ENCODE peak calls at places on chromosomes 13 and 19, in eight cellular contexts. One of them, this sample, is unnamed.

GRCh38 chr13:47337781-47338507 is 441.1 kb upstream of the HTR2A start:
- DNase-seq in prostate gland: no peak
- DNase-seq in GM12878: no peak
- DNase-seq in HepG2: no peak
- DNase-seq in spleen: no peak
- DNase-seq in suprapubic skin: no peak
- DNase-seq in breast epithelium: no peak
- DNase-seq in transverse colon: no peak
- DNase-seq in this sample: no peak

GRCh38 chr13:44313674-44314073 is 60.0 kb upstream of the SERP2 start:
- DNase-seq in prostate gland: no peak
- DNase-seq in GM12878: no peak
- DNase-seq in HepG2: no peak
- DNase-seq in spleen: no peak
- DNase-seq in suprapubic skin: no peak
- DNase-seq in breast epithelium: no peak
- DNase-seq in transverse colon: no peak
- DNase-seq in this sample: no peak

GRCh38 chr13:86946734-86947133 is 724.4 kb upstream of the SLITRK5 start:
- DNase-seq in prostate gland: no peak
- DNase-seq in GM12878: no peak
- DNase-seq in HepG2: no peak
- DNase-seq in spleen: no peak
- DNase-seq in suprapubic skin: no peak
- DNase-seq in breast epithelium: no peak
- DNase-seq in transverse colon: no peak
- DNase-seq in this sample: no peak

GRCh38 chr19:6318772-6319171 is 14.6 kb downstream of the ACER1 start:
- DNase-seq in prostate gland: no peak
- DNase-seq in GM12878: no peak
- DNase-seq in HepG2: no peak
- DNase-seq in spleen: no peak
- DNase-seq in suprapubic skin: no peak
- DNase-seq in breast epithelium: no peak
- DNase-seq in transverse colon: no peak
- DNase-seq in this sample: no peak

GRCh38 chr19:31960474-31960873 is 384.9 kb upstream of the ZNF507 start:
- DNase-seq in prostate gland: no peak
- DNase-seq in GM12878: no peak
- DNase-seq in HepG2: peak
- DNase-seq in spleen: no peak
- DNase-seq in suprapubic skin: no peak
- DNase-seq in breast epithelium: no peak
- DNase-seq in transverse colon: no peak
- DNase-seq in this sample: no peak

GRCh38 chr13:34817246-34817645 is 124.8 kb upstream of the NBEA start:
- DNase-seq in prostate gland: no peak
- DNase-seq in GM12878: no peak
- DNase-seq in HepG2: no peak
- DNase-seq in spleen: no peak
- DNase-seq in suprapubic skin: no peak
- DNase-seq in breast epithelium: no peak
- DNase-seq in transverse colon: no peak
- DNase-seq in this sample: no peak

GRCh38 chr19:38559428-38560401 is 58.0 kb downstream of the MAP4K1 start:
- DNase-seq in prostate gland: no peak
- DNase-seq in GM12878: peak
- DNase-seq in HepG2: no peak
- DNase-seq in spleen: peak
- DNase-seq in suprapubic skin: no peak
- DNase-seq in breast epithelium: no peak
- DNase-seq in transverse colon: no peak
- DNase-seq in this sample: no peak

GRCh38 chr19:38838208-38838985 is 6.8 kb upstream of the ECH1 start:
- DNase-seq in prostate gland: no peak
- DNase-seq in GM12878: no peak
- DNase-seq in HepG2: no peak
- DNase-seq in spleen: peak
- DNase-seq in suprapubic skin: no peak
- DNase-seq in breast epithelium: no peak
- DNase-seq in transverse colon: no peak
- DNase-seq in this sample: peak

GRCh38 chr13:99968521-99969367 is 2.8 kb downstream of the ZIC5 start:
- DNase-seq in prostate gland: no peak
- DNase-seq in GM12878: no peak
- DNase-seq in HepG2: no peak
- DNase-seq in spleen: no peak
- DNase-seq in suprapubic skin: no peak
- DNase-seq in breast epithelium: no peak
- DNase-seq in transverse colon: peak
- DNase-seq in this sample: no peak

GRCh38 chr19:16198363-16198636 is 589 bp downstream of the AP1M1 start:
- DNase-seq in prostate gland: no peak
- DNase-seq in GM12878: no peak
- DNase-seq in HepG2: no peak
- DNase-seq in spleen: peak
- DNase-seq in suprapubic skin: no peak
- DNase-seq in breast epithelium: no peak
- DNase-seq in transverse colon: peak
- DNase-seq in this sample: no peak

DNA sequence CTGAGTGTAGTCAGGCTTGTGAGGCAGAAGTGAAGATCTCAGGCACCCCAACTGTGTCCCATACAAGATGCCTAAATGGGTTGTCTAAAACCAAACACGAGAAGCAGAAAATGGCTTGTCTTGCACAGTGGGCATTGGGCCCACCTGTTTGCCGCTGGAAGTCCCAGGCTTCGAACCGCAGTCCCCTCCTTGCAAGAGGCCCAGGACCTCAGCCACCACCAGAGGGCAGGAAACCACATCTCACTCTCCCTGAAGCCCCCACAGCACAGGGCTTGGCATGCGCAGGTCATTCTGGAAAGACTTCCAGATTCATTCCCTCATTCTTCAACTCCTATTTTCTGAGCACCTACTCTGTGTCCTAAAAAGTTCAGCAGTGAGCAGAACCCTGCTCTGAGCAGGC is 973.7 kb downstream of the UQCRFS1 start:
- DNase-seq in prostate gland: no peak
- DNase-seq in GM12878: no peak
- DNase-seq in HepG2: no peak
- DNase-seq in spleen: no peak
- DNase-seq in suprapubic skin: no peak
- DNase-seq in breast epithelium: no peak
- DNase-seq in transverse colon: no peak
- DNase-seq in this sample: no peak
- TF ChIP-seq CTCF in prostate gland: no peak
- TF ChIP-seq CTCF in GM12878: no peak
- TF ChIP-seq CTCF in HepG2: no peak
- TF ChIP-seq CTCF in spleen: no peak
- TF ChIP-seq CTCF in suprapubic skin: no peak
- TF ChIP-seq CTCF in breast epithelium: no peak
- TF ChIP-seq CTCF in transverse colon: no peak
- TF ChIP-seq CTCF in this sample: no peak

GRCh38 chr19:18008814-18009213 is 844 bp downstream of the ARRDC2 start:
- DNase-seq in prostate gland: no peak
- DNase-seq in GM12878: no peak
- DNase-seq in HepG2: no peak
- DNase-seq in spleen: peak
- DNase-seq in suprapubic skin: no peak
- DNase-seq in breast epithelium: no peak
- DNase-seq in transverse colon: no peak
- DNase-seq in this sample: no peak

GRCh38 chr19:18009412-18010066 is 1.6 kb downstream of the ARRDC2 start:
- DNase-seq in prostate gland: no peak
- DNase-seq in GM12878: no peak
- DNase-seq in HepG2: peak
- DNase-seq in spleen: no peak
- DNase-seq in suprapubic skin: no peak
- DNase-seq in breast epithelium: no peak
- DNase-seq in transverse colon: no peak
- DNase-seq in this sample: no peak

GRCh38 chr19:18007605-18007938 is 398 bp upstream of the ARRDC2 start:
- DNase-seq in prostate gland: no peak
- DNase-seq in GM12878: no peak
- DNase-seq in HepG2: no peak
- DNase-seq in spleen: no peak
- DNase-seq in suprapubic skin: peak
- DNase-seq in breast epithelium: no peak
- DNase-seq in transverse colon: no peak
- DNase-seq in this sample: no peak

GRCh38 chr19:18006895-18007604 is 920 bp upstream of the ARRDC2 start:
- DNase-seq in prostate gland: peak
- DNase-seq in GM12878: no peak
- DNase-seq in HepG2: peak
- DNase-seq in spleen: peak
- DNase-seq in suprapubic skin: peak
- DNase-seq in breast epithelium: peak
- DNase-seq in transverse colon: peak
- DNase-seq in this sample: peak

DNA sequence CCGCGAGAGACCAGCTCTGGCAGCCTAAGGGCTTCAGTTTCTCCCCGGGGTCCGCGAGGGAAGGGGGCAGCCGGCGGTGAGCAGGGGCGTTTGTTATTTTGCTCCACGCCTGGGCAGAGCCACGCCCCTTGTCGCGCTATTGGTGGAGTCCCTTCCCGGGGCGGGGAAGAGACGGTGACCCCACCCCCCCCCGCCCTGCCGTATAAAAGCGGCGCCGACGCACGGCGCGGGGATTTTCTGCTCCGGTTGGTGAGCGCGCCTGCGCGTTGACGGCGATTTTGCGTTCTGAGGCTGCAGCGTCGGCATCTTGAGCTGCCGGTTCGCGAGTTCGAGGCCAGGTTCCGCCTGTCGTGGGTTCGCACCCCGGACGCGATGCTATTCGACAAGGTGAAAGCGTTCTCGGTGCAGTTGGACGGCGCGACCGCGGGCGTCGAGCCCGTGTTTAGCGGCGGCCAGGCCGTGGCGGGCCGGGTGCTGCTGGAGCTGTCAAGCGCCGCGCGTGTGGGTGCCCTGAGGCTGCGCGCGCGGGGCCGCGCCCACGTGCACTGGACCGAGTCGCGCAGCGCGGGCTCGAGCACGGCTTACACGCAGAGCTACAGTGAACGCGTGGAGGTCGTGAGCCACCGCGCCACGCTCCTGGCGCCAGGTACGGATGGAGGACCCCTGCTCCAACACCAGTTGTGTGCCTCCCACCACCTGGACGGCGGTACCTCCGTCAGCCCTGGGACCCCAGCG is at the start of gene ARRDC2:
- DNase-seq in prostate gland: peak
- DNase-seq in GM12878: no peak
- DNase-seq in HepG2: peak
- DNase-seq in spleen: peak
- DNase-seq in suprapubic skin: peak
- DNase-seq in breast epithelium: peak
- DNase-seq in transverse colon: peak
- DNase-seq in this sample: peak
- TF ChIP-seq POLR2AphosphoS5 in prostate gland: peak
- TF ChIP-seq POLR2AphosphoS5 in GM12878: peak
- TF ChIP-seq POLR2AphosphoS5 in HepG2: peak
- TF ChIP-seq POLR2AphosphoS5 in spleen: peak
- TF ChIP-seq POLR2AphosphoS5 in suprapubic skin: no peak
- TF ChIP-seq POLR2AphosphoS5 in breast epithelium: peak
- TF ChIP-seq POLR2AphosphoS5 in transverse colon: peak
- TF ChIP-seq POLR2AphosphoS5 in this sample: peak

GRCh38 chr13:30905932-30906383 is at the start of gene MEDAG:
- DNase-seq in prostate gland: no peak
- DNase-seq in GM12878: no peak
- DNase-seq in HepG2: no peak
- DNase-seq in spleen: no peak
- DNase-seq in suprapubic skin: peak
- DNase-seq in breast epithelium: no peak
- DNase-seq in transverse colon: peak
- DNase-seq in this sample: no peak
- TF ChIP-seq POLR2A in prostate gland: no peak
- TF ChIP-seq POLR2A in GM12878: no peak
- TF ChIP-seq POLR2A in HepG2: no peak
- TF ChIP-seq POLR2A in spleen: no peak
- TF ChIP-seq POLR2A in suprapubic skin: no peak
- TF ChIP-seq POLR2A in breast epithelium: no peak
- TF ChIP-seq POLR2A in transverse colon: no peak
- TF ChIP-seq POLR2A in this sample: no peak

DNA sequence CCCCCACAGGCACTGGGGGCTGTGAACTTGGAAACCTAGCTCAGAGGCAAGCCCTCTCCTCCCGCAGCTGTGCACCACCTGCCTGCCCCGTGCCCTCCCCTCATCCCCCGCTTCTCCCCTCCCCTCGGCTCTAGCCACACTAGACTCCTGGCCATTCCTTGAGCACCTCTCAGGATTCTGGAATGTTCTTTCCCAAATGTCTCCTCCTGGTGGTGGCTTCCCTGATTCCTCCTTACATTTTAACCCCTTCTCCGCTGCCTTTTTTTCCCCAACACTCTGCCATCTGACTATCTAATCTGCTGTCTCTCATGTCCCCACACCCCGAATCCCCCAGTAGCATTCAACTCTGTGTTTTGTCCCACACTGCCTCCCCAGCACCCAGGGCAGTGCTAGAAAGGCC is 6.7 kb downstream of the NANOS3 start:
- DNase-seq in prostate gland: no peak
- DNase-seq in GM12878: no peak
- DNase-seq in HepG2: no peak
- DNase-seq in spleen: no peak
- DNase-seq in suprapubic skin: no peak
- DNase-seq in breast epithelium: no peak
- DNase-seq in transverse colon: no peak
- DNase-seq in this sample: no peak
- TF ChIP-seq CTCF in prostate gland: no peak
- TF ChIP-seq CTCF in GM12878: no peak
- TF ChIP-seq CTCF in HepG2: no peak
- TF ChIP-seq CTCF in spleen: no peak
- TF ChIP-seq CTCF in suprapubic skin: no peak
- TF ChIP-seq CTCF in breast epithelium: no peak
- TF ChIP-seq CTCF in transverse colon: peak
- TF ChIP-seq CTCF in this sample: no peak

DNA sequence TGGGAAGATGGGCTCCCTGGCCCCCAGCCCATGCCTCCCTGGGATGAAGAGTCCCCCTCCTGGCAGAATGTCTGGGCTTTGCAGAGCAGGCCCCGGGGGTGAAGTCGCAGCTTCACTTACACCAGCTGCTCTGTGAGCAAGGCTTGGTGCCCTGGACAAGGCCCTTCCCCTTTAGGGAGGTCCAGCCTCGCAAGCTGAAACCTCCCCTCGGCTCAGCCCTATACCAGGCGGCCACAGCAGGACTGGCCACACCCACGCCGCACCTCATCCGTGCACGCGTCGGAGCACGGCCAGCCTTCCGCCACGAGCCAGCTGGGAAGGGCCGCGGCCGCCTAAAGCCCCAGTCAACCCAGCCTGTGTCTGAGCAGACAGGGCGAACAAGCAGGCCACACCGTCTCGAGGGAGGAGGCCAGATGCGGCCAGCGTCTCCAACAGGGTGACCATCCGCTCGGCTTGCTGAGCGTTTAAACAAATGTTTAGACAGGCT is 83.2 kb upstream of the MCF2L start:
- DNase-seq in prostate gland: peak
- DNase-seq in GM12878: no peak
- DNase-seq in HepG2: peak
- DNase-seq in spleen: peak
- DNase-seq in suprapubic skin: no peak
- DNase-seq in breast epithelium: peak
- DNase-seq in transverse colon: peak
- DNase-seq in this sample: peak
- TF ChIP-seq POLR2AphosphoS5 in prostate gland: peak
- TF ChIP-seq POLR2AphosphoS5 in GM12878: no peak
- TF ChIP-seq POLR2AphosphoS5 in HepG2: peak
- TF ChIP-seq POLR2AphosphoS5 in spleen: peak
- TF ChIP-seq POLR2AphosphoS5 in suprapubic skin: no peak
- TF ChIP-seq POLR2AphosphoS5 in breast epithelium: no peak
- TF ChIP-seq POLR2AphosphoS5 in transverse colon: peak
- TF ChIP-seq POLR2AphosphoS5 in this sample: peak